ENCODE peak calls at places on chromosomes 12 and 14, in five cellular contexts. One of them, this sample, is unnamed.

GRCh38 chr12:111753144-111753881 is 13.4 kb upstream of the ALDH2 start:
- DNase-seq in H1: no peak
- DNase-seq in H7: peak; percentile 97
- DNase-seq in Right ventricle myocardium superior: peak; percentile 78
- DNase-seq in neural progenitor cell: peak; percentile 82
- DNase-seq in this sample: no peak

GRCh38 chr12:115923851-115924250 is 353.6 kb downstream of the MED13L start:
- DNase-seq in H1: no peak
- DNase-seq in H7: no peak
- DNase-seq in Right ventricle myocardium superior: no peak
- DNase-seq in neural progenitor cell: no peak
- DNase-seq in this sample: no peak

GRCh38 chr12:5565933-5566632 is 134.2 kb downstream of the NTF3 start:
- DNase-seq in H1: no peak
- DNase-seq in H7: no peak
- DNase-seq in Right ventricle myocardium superior: no peak
- DNase-seq in neural progenitor cell: no peak
- DNase-seq in this sample: no peak

GRCh38 chr12:67982165-67982563 is 7.1 kb upstream of the IFNG-AS1 start:
- DNase-seq in H1: no peak
- DNase-seq in H7: no peak
- DNase-seq in Right ventricle myocardium superior: no peak
- DNase-seq in neural progenitor cell: no peak
- DNase-seq in this sample: no peak

GRCh38 chr12:106774808-106775524 is 484 bp downstream of the RIC8B start:
- DNase-seq in H1: no peak
- DNase-seq in H7: no peak
- DNase-seq in Right ventricle myocardium superior: no peak
- DNase-seq in neural progenitor cell: no peak
- DNase-seq in this sample: no peak

GRCh38 chr12:116026346-116026745 is 251.1 kb downstream of the MED13L start:
- DNase-seq in H1: no peak
- DNase-seq in H7: no peak
- DNase-seq in Right ventricle myocardium superior: no peak
- DNase-seq in neural progenitor cell: no peak
- DNase-seq in this sample: no peak

GRCh38 chr12:52020539-52021336 is 14.0 kb downstream of the TAMALIN start:
- DNase-seq in H1: peak; percentile 57
- DNase-seq in H7: peak; percentile 92
- DNase-seq in Right ventricle myocardium superior: no peak
- DNase-seq in neural progenitor cell: peak; percentile 85
- DNase-seq in this sample: no peak

GRCh38 chr12:19882418-19882817 is 443.1 kb downstream of the AEBP2 start:
- DNase-seq in H1: no peak
- DNase-seq in H7: no peak
- DNase-seq in Right ventricle myocardium superior: no peak
- DNase-seq in neural progenitor cell: no peak
- DNase-seq in this sample: no peak

GRCh38 chr14:64952598-64953309 is 10.2 kb upstream of the GPX2 start:
- DNase-seq in H1: no peak
- DNase-seq in H7: peak; percentile 69
- DNase-seq in Right ventricle myocardium superior: no peak
- DNase-seq in neural progenitor cell: peak; percentile 26
- DNase-seq in this sample: no peak

GRCh38 chr12:95241761-95242506 is 24.3 kb downstream of the VEZT start:
- DNase-seq in H1: no peak
- DNase-seq in H7: no peak
- DNase-seq in Right ventricle myocardium superior: no peak
- DNase-seq in neural progenitor cell: no peak
- DNase-seq in this sample: no peak

GRCh38 chr12:1517007-1517406 is 77.4 kb downstream of the FBXL14 start:
- DNase-seq in H1: no peak
- DNase-seq in H7: peak; percentile 90
- DNase-seq in Right ventricle myocardium superior: no peak
- DNase-seq in neural progenitor cell: peak; percentile 74
- DNase-seq in this sample: no peak

GRCh38 chr12:118164798-118165486 is 29.0 kb downstream of the PEBP1 start:
- DNase-seq in H1: no peak
- DNase-seq in H7: peak; percentile 82
- DNase-seq in Right ventricle myocardium superior: no peak
- DNase-seq in neural progenitor cell: peak; percentile 67
- DNase-seq in this sample: peak; percentile 18

GRCh38 chr12:55820679-55821078 is 2.8 kb downstream of the ORMDL2 start:
- DNase-seq in H1: no peak
- DNase-seq in H7: no peak
- DNase-seq in Right ventricle myocardium superior: no peak
- DNase-seq in neural progenitor cell: no peak
- DNase-seq in this sample: no peak

GRCh38 chr14:104049576-104050240 is 35.8 kb upstream of the ASPG start:
- DNase-seq in H1: no peak
- DNase-seq in H7: no peak
- DNase-seq in Right ventricle myocardium superior: no peak
- DNase-seq in neural progenitor cell: no peak
- DNase-seq in this sample: no peak

GRCh38 chr14:88299865-88300264 is 23.2 kb downstream of the KCNK10 start:
- DNase-seq in H1: no peak
- DNase-seq in H7: no peak
- DNase-seq in Right ventricle myocardium superior: no peak
- DNase-seq in neural progenitor cell: no peak
- DNase-seq in this sample: no peak

GRCh38 chr12:98137278-98137677 is 378.1 kb upstream of the TMPO start:
- DNase-seq in H1: no peak
- DNase-seq in H7: no peak
- DNase-seq in Right ventricle myocardium superior: no peak
- DNase-seq in neural progenitor cell: no peak
- DNase-seq in this sample: no peak

GRCh38 chr12:106282457-106283097 is 20.0 kb upstream of the TCP11L2 start:
- DNase-seq in H1: no peak
- DNase-seq in H7: peak; percentile 72
- DNase-seq in Right ventricle myocardium superior: no peak
- DNase-seq in neural progenitor cell: peak; percentile 67
- DNase-seq in this sample: peak; percentile 35

GRCh38 chr12:85713368-85713767 is 122.8 kb downstream of the RASSF9 start:
- DNase-seq in H1: no peak
- DNase-seq in H7: no peak
- DNase-seq in Right ventricle myocardium superior: no peak
- DNase-seq in neural progenitor cell: no peak
- DNase-seq in this sample: no peak

GRCh38 chr14:24806061-24806678 is 172.2 kb upstream of the GZMB start:
- DNase-seq in H1: peak; percentile 57
- DNase-seq in H7: peak; percentile 64
- DNase-seq in Right ventricle myocardium superior: peak; percentile 81
- DNase-seq in neural progenitor cell: peak; percentile 82
- DNase-seq in this sample: peak; percentile 66

GRCh38 chr12:67855103-67855502 is 134.1 kb upstream of the IFNG-AS1 start:
- DNase-seq in H1: no peak
- DNase-seq in H7: no peak
- DNase-seq in Right ventricle myocardium superior: no peak
- DNase-seq in neural progenitor cell: no peak
- DNase-seq in this sample: no peak

GRCh38 chr14:71659165-71659564 is 273.1 kb upstream of the RGS6 start:
- DNase-seq in H1: no peak
- DNase-seq in H7: no peak
- DNase-seq in Right ventricle myocardium superior: no peak
- DNase-seq in neural progenitor cell: no peak
- DNase-seq in this sample: no peak

GRCh38 chr12:55745361-55746146 is 2.6 kb downstream of the GDF11 start:
- DNase-seq in H1: no peak
- DNase-seq in H7: peak; percentile 90
- DNase-seq in Right ventricle myocardium superior: no peak
- DNase-seq in neural progenitor cell: peak; percentile 96
- DNase-seq in this sample: peak; percentile 94

GRCh38 chr14:99727096-99727870 is 43.2 kb downstream of the CYP46A1 start:
- DNase-seq in H1: no peak
- DNase-seq in H7: no peak
- DNase-seq in Right ventricle myocardium superior: no peak
- DNase-seq in neural progenitor cell: no peak
- DNase-seq in this sample: no peak

GRCh38 chr12:71045781-71046180 is 112.0 kb downstream of the TSPAN8 start:
- DNase-seq in H1: no peak
- DNase-seq in H7: no peak
- DNase-seq in Right ventricle myocardium superior: no peak
- DNase-seq in neural progenitor cell: no peak
- DNase-seq in this sample: no peak

GRCh38 chr14:49971156-49972141 is 78.6 kb downstream of the ARF6 start:
- DNase-seq in H1: no peak
- DNase-seq in H7: no peak
- DNase-seq in Right ventricle myocardium superior: no peak
- DNase-seq in neural progenitor cell: no peak
- DNase-seq in this sample: no peak

GRCh38 chr12:3418609-3419469 is 72.2 kb upstream of the PRMT8 start:
- DNase-seq in H1: no peak
- DNase-seq in H7: no peak
- DNase-seq in Right ventricle myocardium superior: no peak
- DNase-seq in neural progenitor cell: no peak
- DNase-seq in this sample: no peak

GRCh38 chr14:104676694-104677505 is 12.5 kb upstream of the INF2 start:
- DNase-seq in H1: no peak
- DNase-seq in H7: peak; percentile 93
- DNase-seq in Right ventricle myocardium superior: no peak
- DNase-seq in neural progenitor cell: peak; percentile 56
- DNase-seq in this sample: no peak

GRCh38 chr12:88638388-88638787 is 58.1 kb upstream of the KITLG start:
- DNase-seq in H1: no peak
- DNase-seq in H7: peak; percentile 4
- DNase-seq in Right ventricle myocardium superior: no peak
- DNase-seq in neural progenitor cell: peak; percentile 31
- DNase-seq in this sample: no peak